ENCODE peak calls at places on chromosomes 6 and 20, in eight cellular contexts. I is IMR-90; R is stomach; D is thoracic aorta; T is right cardiac atrium; P is PC-3; F is CD8-positive, alpha-beta T cell; Y is gastrocnemius medialis. Z is an unnamed sample.

GRCh38 chr20:32859961-32860360 is 1.2 kb downstream of the EFCAB8 start:
- DNase-seq in Y (no peak), P (no peak), T (no peak), F (no peak), I (no peak), D (no peak), R (no peak), Z (no peak)

GRCh38 chr6:151374024-151374423 is 17.3 kb downstream of the ZBTB2 start:
- DNase-seq in P (peak), D (no peak), Y (no peak), T (no peak), F (no peak), I (no peak), R (no peak), Z (no peak)

GRCh38 chr20:18019068-18019467 is 38.6 kb downstream of the OVOL2 start:
- DNase-seq in P (peak), R (no peak), Y (no peak), T (no peak), F (no peak), I (peak), D (no peak), Z (no peak)

GRCh38 chr20:10524643-10525042 is 89.5 kb downstream of the SLX4IP start:
- DNase-seq in R (no peak), D (no peak), Y (no peak), T (no peak), I (no peak), P (peak), F (no peak), Z (no peak)

GRCh38 chr6:134908906-134909516 is 40.9 kb downstream of the ALDH8A1 start:
- DNase-seq in D (peak), T (peak), P (peak), Y (peak), F (no peak), R (peak), I (peak), Z (no peak)

GRCh38 chr6:23349521-23350147 is 776.4 kb upstream of the NRSN1 start:
- DNase-seq in T (no peak), R (no peak), I (peak), D (no peak), F (no peak), P (peak), Y (no peak), Z (no peak)

GRCh38 chr6:53210821-53211220 is 62.2 kb upstream of the GCM1 start:
- DNase-seq in T (no peak), P (no peak), F (no peak), I (no peak), D (no peak), Y (no peak), R (no peak), Z (no peak)

GRCh38 chr6:16316741-16317251 is 78.4 kb downstream of the GMPR start:
- DNase-seq in D (no peak), Y (no peak), P (peak), R (no peak), F (no peak), I (peak), T (no peak), Z (peak)

GRCh38 chr6:107740496-107741190 is 83.5 kb downstream of the SCML4 start:
- DNase-seq in R (no peak), F (no peak), T (no peak), D (no peak), I (no peak), P (no peak), Y (no peak), Z (no peak)

GRCh38 chr20:14777571-14777970 is 440.2 kb upstream of the FLRT3 start:
- DNase-seq in F (no peak), P (no peak), D (no peak), T (no peak), I (no peak), Y (no peak), R (no peak), Z (no peak)

GRCh38 chr6:154488276-154488627 is 22.2 kb downstream of the CNKSR3 start:
- DNase-seq in D (no peak), F (no peak), P (no peak), Y (no peak), T (no peak), I (peak), R (no peak), Z (no peak)

GRCh38 chr20:47774081-47774777 is 11.1 kb downstream of the SULF2 start:
- DNase-seq in Y (no peak), D (no peak), F (no peak), I (no peak), P (no peak), T (peak), R (peak), Z (no peak)

GRCh38 chr6:24980507-24981384 is 45.0 kb upstream of the RIPOR2 start:
- DNase-seq in D (no peak), T (no peak), F (no peak), Y (no peak), P (peak), I (no peak), R (no peak), Z (no peak)

GRCh38 chr20:9214676-9215075 is 145.8 kb downstream of the PLCB4 start:
- DNase-seq in I (peak), F (no peak), Y (no peak), D (no peak), P (no peak), T (no peak), R (no peak), Z (no peak)

GRCh38 chr20:31849306-31849930 is 4.0 kb upstream of the FOXS1 start:
- DNase-seq in P (peak), R (peak), F (no peak), I (no peak), D (no peak), Y (no peak), T (no peak), Z (no peak)

GRCh38 chr6:6694825-6695710 is 106.5 kb downstream of the LY86 start:
- DNase-seq in P (no peak), R (peak), I (no peak), T (peak), F (no peak), D (no peak), Y (no peak), Z (no peak)

GRCh38 chr6:138571585-138572199 is 72.4 kb upstream of the NHSL1 start:
- DNase-seq in F (no peak), Y (no peak), P (no peak), T (no peak), D (no peak), R (no peak), I (peak), Z (no peak)

GRCh38 chr20:44222969-44223368 is 12.4 kb upstream of the OSER1 start:
- DNase-seq in D (no peak), T (no peak), R (no peak), F (no peak), Y (no peak), I (no peak), P (no peak), Z (no peak)

GRCh38 chr6:128981716-128982115 is 98.8 kb downstream of the LAMA2 start:
- DNase-seq in P (peak), D (no peak), T (no peak), R (no peak), I (no peak), Y (no peak), F (no peak), Z (no peak)

GRCh38 chr6:87539554-87539953 is 50.2 kb downstream of the RARS2 start:
- DNase-seq in F (no peak), P (no peak), D (no peak), I (no peak), R (no peak), T (no peak), Y (no peak), Z (no peak)

GRCh38 chr6:67680297-67680932 is 954.7 kb upstream of the ADGRB3 start:
- DNase-seq in I (peak), P (peak), R (no peak), Y (no peak), T (no peak), F (no peak), D (no peak), Z (no peak)

GRCh38 chr6:25089442-25089841 is 153.7 kb upstream of the RIPOR2 start:
- DNase-seq in I (peak), T (no peak), D (no peak), Y (no peak), F (no peak), R (no peak), P (no peak), Z (no peak)

GRCh38 chr6:53766930-53767329 is 27.9 kb upstream of the LRRC1 start:
- DNase-seq in T (no peak), D (no peak), F (no peak), P (no peak), I (no peak), Y (no peak), R (no peak), Z (no peak)

GRCh38 chr6:134714113-134714512 is 235.8 kb downstream of the ALDH8A1 start:
- DNase-seq in F (no peak), R (no peak), I (no peak), P (no peak), Y (no peak), D (no peak), T (no peak), Z (no peak)

GRCh38 chr6:55212147-55212546 is 37.8 kb downstream of the HCRTR2 start:
- DNase-seq in R (no peak), I (peak), T (no peak), D (no peak), Y (no peak), F (no peak), P (peak), Z (no peak)

GRCh38 chr6:1378224-1379025 is 11.0 kb upstream of the FOXF2 start:
- DNase-seq in I (no peak), D (no peak), T (no peak), R (no peak), Y (no peak), P (no peak), F (no peak), Z (no peak)
- H3K4me3 ChIP-seq in I (no peak), D (peak), T (no peak), R (no peak), Y (peak), P (no peak), F (no peak), Z (peak)

DNA sequence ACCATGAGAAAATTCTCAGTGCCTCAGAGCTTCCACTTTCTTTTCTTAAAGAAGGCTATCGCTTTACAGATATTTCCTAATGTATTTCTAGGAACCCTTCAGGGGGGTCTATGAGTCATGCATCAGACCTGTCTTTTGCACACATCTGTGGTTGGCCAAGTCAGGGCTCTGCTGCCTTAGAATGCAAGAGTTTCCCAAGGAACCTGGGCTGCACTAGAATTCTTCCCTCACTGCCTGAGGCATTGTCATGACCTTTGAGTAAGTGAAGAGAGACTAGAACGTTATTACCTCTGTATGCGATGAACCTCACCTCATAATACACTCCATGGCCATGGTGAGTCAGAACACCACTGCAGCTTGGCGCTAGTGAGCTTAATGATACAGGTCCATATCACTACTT is 365.0 kb upstream of the ID4 start:
- DNase-seq in F (no peak), T (no peak), P (peak), R (no peak), D (no peak), I (peak), Y (no peak), Z (no peak)
- H3K27ac ChIP-seq in F (no peak), T (no peak), P (peak), R (no peak), D (no peak), I (no peak), Y (no peak), Z (no peak)

GRCh38 chr6:158086054-158086705 is 81.9 kb downstream of the SERAC1 start:
- DNase-seq in P (no peak), F (no peak), R (no peak), T (no peak), Y (no peak), I (peak), D (no peak), Z (no peak)

GRCh38 chr6:158083687-158084325 is 84.3 kb downstream of the SERAC1 start:
- DNase-seq in Y (no peak), D (no peak), I (no peak), T (no peak), P (no peak), F (no peak), R (no peak), Z (no peak)

GRCh38 chr6:158085261-158086053 is 82.6 kb downstream of the SERAC1 start:
- DNase-seq in Y (no peak), I (no peak), P (no peak), F (no peak), R (no peak), D (no peak), T (no peak), Z (peak)

GRCh38 chr6:158087519-158087867 is 80.6 kb downstream of the SERAC1 start:
- DNase-seq in F (no peak), T (no peak), I (no peak), P (no peak), D (no peak), Y (no peak), R (no peak), Z (no peak)

GRCh38 chr6:158086706-158087518 is 81.2 kb downstream of the SERAC1 start:
- DNase-seq in I (no peak), F (no peak), T (peak), Y (no peak), D (no peak), P (no peak), R (no peak), Z (peak)
- H3K4me3 ChIP-seq in I (no peak), F (no peak), T (no peak), Y (no peak), D (peak), P (no peak), R (peak), Z (peak)

DNA sequence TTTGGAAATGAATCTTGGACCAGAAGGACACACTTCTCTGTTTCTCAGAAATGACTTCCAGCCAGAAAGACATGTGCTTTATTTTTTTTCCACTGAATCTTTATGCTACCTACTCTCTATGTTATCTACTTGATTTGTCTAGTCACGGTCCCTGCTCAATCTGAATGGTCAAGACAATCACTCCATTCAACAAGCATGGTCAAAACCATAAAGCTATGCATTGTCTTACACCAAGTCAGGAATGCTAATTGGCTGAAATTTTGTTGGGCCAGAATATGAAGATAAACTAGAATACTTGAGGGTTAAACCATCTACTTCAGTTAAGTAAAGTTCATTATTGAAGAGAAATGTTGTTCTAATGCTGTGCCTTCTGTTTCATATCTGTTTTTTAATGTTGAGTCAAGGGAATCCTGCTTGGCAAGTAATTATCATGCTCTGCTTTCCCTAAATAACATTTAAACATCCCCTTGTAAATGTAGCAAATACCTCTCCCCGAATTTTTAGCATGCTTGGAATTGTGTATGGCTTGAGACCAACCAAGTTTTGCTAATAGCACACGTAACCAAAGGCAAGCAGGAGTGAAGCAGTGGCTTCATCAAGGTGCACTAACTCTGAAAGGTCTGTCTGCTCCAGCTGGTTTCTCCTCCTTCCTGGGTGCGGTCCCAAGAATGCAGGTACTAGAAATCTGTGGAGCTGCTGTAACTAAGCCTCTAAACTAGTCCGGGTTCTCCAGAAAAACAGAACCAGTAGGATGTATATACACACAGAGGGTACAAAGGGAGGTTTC is 190.3 kb upstream of the CDYL start:
- DNase-seq in I (no peak), D (no peak), P (no peak), R (no peak), T (no peak), Y (no peak), F (no peak), Z (no peak)
- H3K27ac ChIP-seq in I (no peak), D (no peak), P (no peak), R (no peak), T (no peak), Y (no peak), F (no peak), Z (no peak)

GRCh38 chr20:4170621-4171537 is 155.5 kb upstream of the RNF24 start:
- DNase-seq in Y (no peak), D (no peak), I (no peak), T (no peak), R (peak), P (no peak), F (no peak), Z (no peak)
- H3K4me3 ChIP-seq in Y (no peak), D (peak), I (no peak), T (no peak), R (no peak), P (peak), F (no peak), Z (peak)